ENCODE peak calls at places on chromosomes 2 and 18, in six cellular contexts. One of them, this sample, is unnamed.

GRCh38 chr18:7414459-7414858 is 152.7 kb upstream of the PTPRM start:
- DNase-seq in AG09309: no peak
- DNase-seq in naive thymus-derived CD4-positive, alpha-beta T cell: no peak
- DNase-seq in activated T-cell treated with anti-CD3 and anti-CD28 coated beads for 1 hour: no peak
- DNase-seq in upper lobe of right lung: no peak
- DNase-seq in HT1080: peak
- DNase-seq in this sample: no peak

GRCh38 chr18:45014047-45014501 is 333.4 kb downstream of the SETBP1 start:
- DNase-seq in AG09309: peak
- DNase-seq in HT1080: peak
- DNase-seq in activated T-cell treated with anti-CD3 and anti-CD28 coated beads for 1 hour: no peak
- DNase-seq in upper lobe of right lung: no peak
- DNase-seq in naive thymus-derived CD4-positive, alpha-beta T cell: no peak
- DNase-seq in this sample: peak

GRCh38 chr2:90069290-90069894 is 1377.9 kb downstream of the RPIA start:
- DNase-seq in upper lobe of right lung: peak
- DNase-seq in HT1080: peak
- DNase-seq in naive thymus-derived CD4-positive, alpha-beta T cell: no peak
- DNase-seq in activated T-cell treated with anti-CD3 and anti-CD28 coated beads for 1 hour: no peak
- DNase-seq in AG09309: no peak
- DNase-seq in this sample: peak

GRCh38 chr2:98454500-98455235 is 10.0 kb downstream of the INPP4A start:
- DNase-seq in activated T-cell treated with anti-CD3 and anti-CD28 coated beads for 1 hour: no peak
- DNase-seq in upper lobe of right lung: no peak
- DNase-seq in HT1080: peak
- DNase-seq in AG09309: no peak
- DNase-seq in naive thymus-derived CD4-positive, alpha-beta T cell: no peak
- DNase-seq in this sample: no peak

GRCh38 chr2:230435431-230435830 is 19.4 kb downstream of the SP100 start:
- DNase-seq in AG09309: no peak
- DNase-seq in HT1080: no peak
- DNase-seq in upper lobe of right lung: no peak
- DNase-seq in activated T-cell treated with anti-CD3 and anti-CD28 coated beads for 1 hour: no peak
- DNase-seq in naive thymus-derived CD4-positive, alpha-beta T cell: no peak
- DNase-seq in this sample: no peak

GRCh38 chr2:68562934-68563333 is 80.4 kb upstream of the PROKR1 start:
- DNase-seq in upper lobe of right lung: no peak
- DNase-seq in activated T-cell treated with anti-CD3 and anti-CD28 coated beads for 1 hour: no peak
- DNase-seq in HT1080: no peak
- DNase-seq in naive thymus-derived CD4-positive, alpha-beta T cell: no peak
- DNase-seq in AG09309: no peak
- DNase-seq in this sample: no peak

GRCh38 chr2:168661404-168661869 is 141.0 kb upstream of the NOSTRIN start:
- DNase-seq in HT1080: no peak
- DNase-seq in AG09309: no peak
- DNase-seq in naive thymus-derived CD4-positive, alpha-beta T cell: no peak
- DNase-seq in activated T-cell treated with anti-CD3 and anti-CD28 coated beads for 1 hour: no peak
- DNase-seq in upper lobe of right lung: no peak
- DNase-seq in this sample: no peak

GRCh38 chr2:41853427-41854191 is 194.2 kb upstream of the PKDCC start:
- DNase-seq in upper lobe of right lung: no peak
- DNase-seq in HT1080: peak
- DNase-seq in AG09309: no peak
- DNase-seq in activated T-cell treated with anti-CD3 and anti-CD28 coated beads for 1 hour: no peak
- DNase-seq in naive thymus-derived CD4-positive, alpha-beta T cell: no peak
- DNase-seq in this sample: peak

GRCh38 chr18:13570216-13570615 is 156.1 kb downstream of the FAM210A start:
- DNase-seq in HT1080: no peak
- DNase-seq in AG09309: no peak
- DNase-seq in activated T-cell treated with anti-CD3 and anti-CD28 coated beads for 1 hour: no peak
- DNase-seq in upper lobe of right lung: no peak
- DNase-seq in naive thymus-derived CD4-positive, alpha-beta T cell: no peak
- DNase-seq in this sample: no peak

GRCh38 chr2:157501026-157501425 is 57.1 kb upstream of the CYTIP start:
- DNase-seq in AG09309: no peak
- DNase-seq in HT1080: no peak
- DNase-seq in naive thymus-derived CD4-positive, alpha-beta T cell: no peak
- DNase-seq in activated T-cell treated with anti-CD3 and anti-CD28 coated beads for 1 hour: no peak
- DNase-seq in upper lobe of right lung: no peak
- DNase-seq in this sample: no peak

GRCh38 chr2:60324536-60324935 is 228.9 kb downstream of the BCL11A start:
- DNase-seq in HT1080: no peak
- DNase-seq in AG09309: no peak
- DNase-seq in upper lobe of right lung: no peak
- DNase-seq in activated T-cell treated with anti-CD3 and anti-CD28 coated beads for 1 hour: no peak
- DNase-seq in naive thymus-derived CD4-positive, alpha-beta T cell: no peak
- DNase-seq in this sample: no peak

GRCh38 chr2:43223412-43224040 is 2.9 kb downstream of the ZFP36L2 start:
- DNase-seq in AG09309: no peak
- DNase-seq in activated T-cell treated with anti-CD3 and anti-CD28 coated beads for 1 hour: no peak
- DNase-seq in upper lobe of right lung: no peak
- DNase-seq in HT1080: no peak
- DNase-seq in naive thymus-derived CD4-positive, alpha-beta T cell: peak
- DNase-seq in this sample: peak

GRCh38 chr18:8785855-8786765 is 80.8 kb downstream of the MTCL1 start:
- DNase-seq in upper lobe of right lung: no peak
- DNase-seq in HT1080: no peak
- DNase-seq in naive thymus-derived CD4-positive, alpha-beta T cell: no peak
- DNase-seq in AG09309: no peak
- DNase-seq in activated T-cell treated with anti-CD3 and anti-CD28 coated beads for 1 hour: no peak
- DNase-seq in this sample: no peak

GRCh38 chr18:9335255-9336045 is 877 bp downstream of the TWSG1 start:
- DNase-seq in HT1080: no peak
- DNase-seq in naive thymus-derived CD4-positive, alpha-beta T cell: no peak
- DNase-seq in activated T-cell treated with anti-CD3 and anti-CD28 coated beads for 1 hour: no peak
- DNase-seq in AG09309: no peak
- DNase-seq in upper lobe of right lung: no peak
- DNase-seq in this sample: peak

GRCh38 chr2:143926731-143927130 is 593.2 kb downstream of the ZEB2 start:
- DNase-seq in activated T-cell treated with anti-CD3 and anti-CD28 coated beads for 1 hour: no peak
- DNase-seq in naive thymus-derived CD4-positive, alpha-beta T cell: no peak
- DNase-seq in AG09309: no peak
- DNase-seq in upper lobe of right lung: no peak
- DNase-seq in HT1080: no peak
- DNase-seq in this sample: no peak

GRCh38 chr18:11767935-11768334 is 78.9 kb downstream of the GNAL start:
- DNase-seq in activated T-cell treated with anti-CD3 and anti-CD28 coated beads for 1 hour: no peak
- DNase-seq in naive thymus-derived CD4-positive, alpha-beta T cell: no peak
- DNase-seq in HT1080: peak
- DNase-seq in AG09309: no peak
- DNase-seq in upper lobe of right lung: no peak
- DNase-seq in this sample: no peak

GRCh38 chr2:134290363-134290762 is 36.5 kb downstream of the MGAT5 start:
- DNase-seq in activated T-cell treated with anti-CD3 and anti-CD28 coated beads for 1 hour: no peak
- DNase-seq in AG09309: no peak
- DNase-seq in upper lobe of right lung: no peak
- DNase-seq in HT1080: peak
- DNase-seq in naive thymus-derived CD4-positive, alpha-beta T cell: peak
- DNase-seq in this sample: no peak

This sample was measured in RPMI7951.